ENCODE peak calls at places on chromosomes 7 and 10, in four cellular contexts. Y is right lobe of liver, V is ovary, A is right atrium auricular region. H is an unnamed sample.
A peak's percentile ranks its signal among the peaks of the same experiment; 100 is the strongest.

GRCh38 chr7:47602272-47603004 is 20.5 kb upstream of the TNS3 start:
- DNase-seq in Y (no peak), V (no peak), A (no peak), H (no peak)

GRCh38 chr10:45000764-45001381 is at the start of gene ZNF22:
- DNase-seq in Y (peak; percentile 76), V (peak; percentile 70), A (no peak), H (no peak)

GRCh38 chr7:81842361-81842760 is 72.5 kb upstream of the HGF start:
- DNase-seq in Y (no peak), V (no peak), A (no peak), H (no peak)

GRCh38 chr7:113137241-113137640 is 18.9 kb upstream of the SMIM30 start:
- DNase-seq in Y (no peak), V (no peak), A (no peak), H (no peak)

GRCh38 chr10:122077311-122077875 is 88.4 kb downstream of the TACC2 start:
- DNase-seq in Y (no peak), V (peak; percentile 3), A (no peak), H (no peak)

GRCh38 chr7:24227603-24228359 is 56.2 kb upstream of the NPY start:
- DNase-seq in Y (no peak), V (no peak), A (no peak), H (no peak)

GRCh38 chr7:105664816-105665525 is 83.7 kb upstream of the EFCAB10 start:
- DNase-seq in Y (peak; percentile 74), V (no peak), A (no peak), H (peak; percentile 26)

GRCh38 chr10:31204090-31204489 is 114.9 kb upstream of the ZEB1 start:
- DNase-seq in Y (no peak), V (no peak), A (no peak), H (no peak)

GRCh38 chr7:106114735-106115383 is 2.7 kb upstream of the SYPL1 start:
- DNase-seq in Y (no peak), V (no peak), A (no peak), H (no peak)

GRCh38 chr10:96172666-96173065 is 42.6 kb downstream of the ZNF518A start:
- DNase-seq in Y (no peak), V (no peak), A (no peak), H (no peak)

DNA sequence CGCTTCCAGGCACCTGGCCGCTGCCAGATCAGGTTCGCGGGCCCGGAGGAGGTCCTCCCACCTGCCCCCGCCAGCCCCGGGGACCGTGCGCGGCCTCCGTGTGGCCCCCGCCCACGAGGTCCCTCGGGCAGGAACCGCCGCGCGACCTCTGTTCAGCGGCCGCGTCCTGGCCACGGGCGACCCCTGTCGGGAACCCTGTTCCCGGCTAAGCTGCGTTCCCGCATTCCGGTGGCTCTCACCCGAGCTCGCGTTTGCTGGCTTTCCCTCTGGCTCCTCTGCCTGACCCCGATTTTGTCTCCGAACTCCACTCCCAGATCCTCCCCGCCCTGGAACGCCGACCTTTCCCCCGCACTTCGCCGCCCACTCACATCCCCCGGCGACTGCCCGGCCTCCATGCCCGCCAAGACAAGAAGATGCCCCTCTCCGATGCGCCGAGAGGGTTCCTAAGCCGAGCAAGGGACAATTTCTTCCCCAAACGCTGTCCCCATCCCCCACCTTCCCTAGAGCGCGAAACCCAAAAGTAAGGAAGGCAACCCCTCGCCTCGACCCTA is 2.3 kb downstream of the SFMBT2 start:
- DNase-seq in Y (peak; percentile 78), V (peak; percentile 65), A (no peak), H (no peak)
- TF ChIP-seq CTCF in Y (peak; percentile 46), V (peak; percentile 37), A (peak; percentile 88), H (peak; percentile 36)

GRCh38 chr7:131157530-131158243 is 170.0 kb upstream of the MKLN1 start:
- DNase-seq in Y (no peak), V (peak; percentile 56), A (peak; percentile 72), H (no peak)
- H3K4me3 ChIP-seq in Y (no peak overlapping the region), V (no peak overlapping the region), A (no peak overlapping the region), H (no peak overlapping the region)

DNA sequence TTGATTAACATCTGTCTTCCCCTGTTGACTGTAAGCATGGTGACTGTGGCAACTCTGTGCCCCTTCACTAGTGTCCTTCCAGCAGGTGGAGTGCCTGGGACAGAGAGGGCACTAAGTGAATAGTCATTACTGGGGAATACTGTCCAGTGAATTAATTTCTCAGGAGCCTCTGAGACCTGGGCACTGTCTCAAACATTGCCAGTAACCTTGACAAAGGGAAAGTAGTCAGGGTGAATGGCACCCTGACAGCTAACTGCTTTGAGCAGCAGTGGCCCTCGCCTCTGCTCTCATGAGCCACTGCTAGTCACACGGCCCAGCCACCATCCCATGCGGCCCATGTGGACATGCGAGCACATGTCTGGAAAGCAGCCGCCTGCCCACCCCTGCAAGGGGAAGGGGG is 13.1 kb upstream of the GRB10 start:
- DNase-seq in Y (no peak), V (no peak), A (no peak), H (no peak)
- TF ChIP-seq CTCF in Y (peak; percentile 35), V (no peak), A (no peak), H (peak; percentile 11)

GRCh38 chr10:103661951-103662405 is 168.5 kb downstream of the NEURL1 start:
- DNase-seq in Y (no peak), V (no peak), A (no peak), H (no peak)
- H3K4me3 ChIP-seq in Y (peak overlapping the region; percentile 42), V (peak overlapping the region; percentile 85), A (peak overlapping the region; percentile 27), H (peak overlapping the region; percentile 56)

GRCh38 chr7:156816943-156817572 is 75.9 kb downstream of the LMBR1 start:
- DNase-seq in Y (no peak), V (no peak), A (no peak), H (peak; percentile 19)
- TF ChIP-seq CTCF in Y (peak; percentile 53), V (no peak), A (no peak), H (peak; percentile 21)

GRCh38 chr7:26329520-26330269 is 38.0 kb downstream of the SNX10 start:
- DNase-seq in Y (no peak), V (no peak), A (peak; percentile 64), H (no peak)
- H3K4me3 ChIP-seq in Y (no peak overlapping the region), V (no peak overlapping the region), A (no peak overlapping the region), H (no peak overlapping the region)

GRCh38 chr10:35228058-35228457 is 101.4 kb downstream of the CREM start:
- DNase-seq in Y (no peak), V (no peak), A (no peak), H (no peak)
- TF ChIP-seq CTCF in Y (no peak), V (no peak), A (no peak), H (no peak)

H was measured in astrocyte of the cerebellum.